ENCODE peak calls at places on chromosomes 1 and 21, in seven cellular contexts. One of them, this sample, is unnamed. For H3K36me3, the result is how much of the 10 kb centered on the place peaks cover.

GRCh38 chr1:66445492-66446181 is 88.3 kb upstream of the SGIP1 start:
- DNase-seq in lower lobe of right lung: peak
- DNase-seq in left lung: no peak
- DNase-seq in upper lobe of right lung: no peak
- DNase-seq in bronchial epithelial cell: no peak
- DNase-seq in esophagus squamous epithelium: no peak
- DNase-seq in ovary: no peak
- DNase-seq in this sample: no peak

GRCh38 chr1:88943221-88943620 is 49.2 kb downstream of the KYAT3 start:
- DNase-seq in bronchial epithelial cell: peak
- DNase-seq in left lung: no peak
- DNase-seq in lower lobe of right lung: no peak
- DNase-seq in ovary: no peak
- DNase-seq in esophagus squamous epithelium: no peak
- DNase-seq in upper lobe of right lung: no peak
- DNase-seq in this sample: no peak

GRCh38 chr21:44817914-44818635 is at the start of gene SUMO3:
- DNase-seq in left lung: peak
- DNase-seq in esophagus squamous epithelium: no peak
- DNase-seq in lower lobe of right lung: peak
- DNase-seq in upper lobe of right lung: peak
- DNase-seq in bronchial epithelial cell: peak
- DNase-seq in ovary: peak
- DNase-seq in this sample: no peak

GRCh38 chr1:209094384-209094783 is 489.1 kb upstream of the CAMK1G start:
- DNase-seq in esophagus squamous epithelium: no peak
- DNase-seq in left lung: no peak
- DNase-seq in ovary: no peak
- DNase-seq in lower lobe of right lung: no peak
- DNase-seq in upper lobe of right lung: no peak
- DNase-seq in bronchial epithelial cell: no peak
- DNase-seq in this sample: no peak

GRCh38 chr1:156026588-156026987 is 5.8 kb upstream of the SSR2 start:
- DNase-seq in lower lobe of right lung: no peak
- DNase-seq in ovary: no peak
- DNase-seq in upper lobe of right lung: no peak
- DNase-seq in esophagus squamous epithelium: no peak
- DNase-seq in left lung: no peak
- DNase-seq in bronchial epithelial cell: no peak
- DNase-seq in this sample: no peak

GRCh38 chr1:117976381-117976780 is 46.8 kb downstream of the WDR3 start:
- DNase-seq in lower lobe of right lung: no peak
- DNase-seq in bronchial epithelial cell: no peak
- DNase-seq in esophagus squamous epithelium: no peak
- DNase-seq in ovary: no peak
- DNase-seq in left lung: no peak
- DNase-seq in upper lobe of right lung: no peak
- DNase-seq in this sample: no peak

GRCh38 chr1:160092366-160093068 is 5.9 kb downstream of the IGSF8 start:
- DNase-seq in upper lobe of right lung: peak
- DNase-seq in left lung: no peak
- DNase-seq in esophagus squamous epithelium: no peak
- DNase-seq in bronchial epithelial cell: no peak
- DNase-seq in ovary: no peak
- DNase-seq in lower lobe of right lung: no peak
- DNase-seq in this sample: no peak

GRCh38 chr1:12565966-12566352 is 52.1 kb downstream of the DHRS3 start:
- DNase-seq in esophagus squamous epithelium: no peak
- DNase-seq in upper lobe of right lung: no peak
- DNase-seq in ovary: no peak
- DNase-seq in left lung: no peak
- DNase-seq in bronchial epithelial cell: no peak
- DNase-seq in lower lobe of right lung: no peak
- DNase-seq in this sample: no peak

GRCh38 chr1:217482356-217483102 is 148.4 kb downstream of the GPATCH2 start:
- DNase-seq in esophagus squamous epithelium: no peak
- DNase-seq in upper lobe of right lung: no peak
- DNase-seq in ovary: no peak
- DNase-seq in left lung: no peak
- DNase-seq in lower lobe of right lung: no peak
- DNase-seq in bronchial epithelial cell: peak
- DNase-seq in this sample: peak

GRCh38 chr1:47643506-47644215 is 205.8 kb downstream of the FOXD2 start:
- DNase-seq in ovary: no peak
- DNase-seq in esophagus squamous epithelium: no peak
- DNase-seq in bronchial epithelial cell: no peak
- DNase-seq in lower lobe of right lung: no peak
- DNase-seq in upper lobe of right lung: no peak
- DNase-seq in left lung: no peak
- DNase-seq in this sample: no peak

GRCh38 chr21:33355355-33355754 is 30.6 kb downstream of the IFNAR1 start:
- DNase-seq in lower lobe of right lung: no peak
- DNase-seq in ovary: no peak
- DNase-seq in bronchial epithelial cell: no peak
- DNase-seq in left lung: no peak
- DNase-seq in esophagus squamous epithelium: no peak
- DNase-seq in upper lobe of right lung: no peak
- DNase-seq in this sample: no peak
- H3K36me3 ChIP-seq in lower lobe of right lung: half or more
- H3K36me3 ChIP-seq in ovary: under half
- H3K36me3 ChIP-seq in bronchial epithelial cell: under half
- H3K36me3 ChIP-seq in left lung: half or more
- H3K36me3 ChIP-seq in esophagus squamous epithelium: half or more
- H3K36me3 ChIP-seq in upper lobe of right lung: half or more
- H3K36me3 ChIP-seq in this sample: under half

GRCh38 chr1:36612121-36612520 is 129.4 kb upstream of the CSF3R start:
- DNase-seq in ovary: no peak
- DNase-seq in lower lobe of right lung: no peak
- DNase-seq in left lung: no peak
- DNase-seq in esophagus squamous epithelium: no peak
- DNase-seq in bronchial epithelial cell: no peak
- DNase-seq in upper lobe of right lung: no peak
- DNase-seq in this sample: no peak

GRCh38 chr1:36609241-36610027 is 126.7 kb upstream of the CSF3R start:
- DNase-seq in left lung: no peak
- DNase-seq in ovary: no peak
- DNase-seq in upper lobe of right lung: peak
- DNase-seq in esophagus squamous epithelium: no peak
- DNase-seq in lower lobe of right lung: no peak
- DNase-seq in bronchial epithelial cell: peak
- DNase-seq in this sample: no peak

GRCh38 chr1:36613721-36614120 is 131.0 kb upstream of the CSF3R start:
- DNase-seq in lower lobe of right lung: no peak
- DNase-seq in esophagus squamous epithelium: no peak
- DNase-seq in bronchial epithelial cell: no peak
- DNase-seq in left lung: no peak
- DNase-seq in upper lobe of right lung: no peak
- DNase-seq in ovary: no peak
- DNase-seq in this sample: no peak

GRCh38 chr1:36612881-36613280 is 130.2 kb upstream of the CSF3R start:
- DNase-seq in ovary: no peak
- DNase-seq in upper lobe of right lung: no peak
- DNase-seq in lower lobe of right lung: no peak
- DNase-seq in bronchial epithelial cell: no peak
- DNase-seq in esophagus squamous epithelium: no peak
- DNase-seq in left lung: no peak
- DNase-seq in this sample: no peak

DNA sequence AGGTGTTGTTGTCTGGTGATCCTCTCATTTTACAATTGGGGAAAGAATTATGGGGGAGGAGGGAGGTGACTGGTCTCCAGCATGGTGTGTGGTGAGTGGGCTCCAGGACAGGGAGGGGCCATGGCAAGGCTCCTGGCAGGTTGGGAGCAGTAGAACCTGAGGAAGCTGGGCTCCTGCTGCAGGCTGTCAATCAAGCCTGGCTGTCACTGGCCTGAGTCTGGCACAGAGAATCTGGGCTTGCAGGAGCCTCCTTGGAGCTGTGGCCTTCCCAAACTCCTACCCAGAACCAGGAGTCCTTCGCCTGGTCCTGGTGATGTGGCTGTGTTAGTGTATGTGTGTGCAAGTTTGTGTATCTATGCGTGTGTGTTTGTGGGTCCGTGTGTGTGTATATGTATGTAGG is 131.9 kb upstream of the CSF3R start:
- DNase-seq in bronchial epithelial cell: no peak
- DNase-seq in lower lobe of right lung: no peak
- DNase-seq in esophagus squamous epithelium: no peak
- DNase-seq in ovary: no peak
- DNase-seq in upper lobe of right lung: no peak
- DNase-seq in left lung: no peak
- DNase-seq in this sample: no peak
- TF ChIP-seq CTCF in bronchial epithelial cell: no peak
- TF ChIP-seq CTCF in lower lobe of right lung: no peak
- TF ChIP-seq CTCF in esophagus squamous epithelium: no peak
- TF ChIP-seq CTCF in ovary: no peak
- TF ChIP-seq CTCF in upper lobe of right lung: no peak
- TF ChIP-seq CTCF in left lung: no peak
- TF ChIP-seq CTCF in this sample: no peak

DNA sequence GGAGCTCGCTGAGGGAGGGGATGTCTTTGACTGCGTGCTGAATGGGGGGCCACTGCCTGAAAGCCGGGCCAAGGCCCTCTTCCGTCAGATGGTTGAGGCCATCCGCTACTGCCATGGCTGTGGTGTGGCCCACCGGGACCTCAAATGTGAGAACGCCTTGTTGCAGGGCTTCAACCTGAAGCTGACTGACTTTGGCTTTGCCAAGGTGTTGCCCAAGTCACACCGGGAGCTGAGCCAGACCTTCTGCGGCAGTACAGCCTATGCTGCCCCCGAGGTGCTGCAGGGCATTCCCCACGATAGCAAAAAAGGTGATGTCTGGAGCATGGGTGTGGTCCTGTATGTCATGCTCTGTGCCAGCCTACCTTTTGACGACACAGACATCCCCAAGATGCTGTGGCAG is 1.4 kb downstream of the TSSK3 start:
- DNase-seq in upper lobe of right lung: peak
- DNase-seq in lower lobe of right lung: no peak
- DNase-seq in bronchial epithelial cell: no peak
- DNase-seq in left lung: peak
- DNase-seq in esophagus squamous epithelium: no peak
- DNase-seq in ovary: no peak
- DNase-seq in this sample: no peak
- H3K36me3 ChIP-seq in upper lobe of right lung: under half
- H3K36me3 ChIP-seq in lower lobe of right lung: under half
- H3K36me3 ChIP-seq in bronchial epithelial cell: under half
- H3K36me3 ChIP-seq in left lung: half or more
- H3K36me3 ChIP-seq in esophagus squamous epithelium: half or more
- H3K36me3 ChIP-seq in ovary: under half
- H3K36me3 ChIP-seq in this sample: under half

GRCh38 chr1:193662030-193662429 is 475.6 kb upstream of the B3GALT2 start:
- DNase-seq in lower lobe of right lung: no peak
- DNase-seq in ovary: no peak
- DNase-seq in upper lobe of right lung: no peak
- DNase-seq in left lung: no peak
- DNase-seq in esophagus squamous epithelium: no peak
- DNase-seq in bronchial epithelial cell: peak
- DNase-seq in this sample: no peak

GRCh38 chr1:193661385-193661784 is 475.0 kb upstream of the B3GALT2 start:
- DNase-seq in ovary: no peak
- DNase-seq in lower lobe of right lung: no peak
- DNase-seq in left lung: no peak
- DNase-seq in bronchial epithelial cell: no peak
- DNase-seq in esophagus squamous epithelium: no peak
- DNase-seq in upper lobe of right lung: no peak
- DNase-seq in this sample: no peak

GRCh38 chr1:193663965-193664364 is 477.6 kb upstream of the B3GALT2 start:
- DNase-seq in left lung: no peak
- DNase-seq in ovary: no peak
- DNase-seq in bronchial epithelial cell: no peak
- DNase-seq in lower lobe of right lung: no peak
- DNase-seq in upper lobe of right lung: no peak
- DNase-seq in esophagus squamous epithelium: no peak
- DNase-seq in this sample: no peak

GRCh38 chr1:193666485-193667083 is 480.2 kb upstream of the B3GALT2 start:
- DNase-seq in left lung: no peak
- DNase-seq in ovary: no peak
- DNase-seq in lower lobe of right lung: no peak
- DNase-seq in upper lobe of right lung: no peak
- DNase-seq in esophagus squamous epithelium: no peak
- DNase-seq in bronchial epithelial cell: no peak
- DNase-seq in this sample: no peak
- TF ChIP-seq CTCF in left lung: no peak
- TF ChIP-seq CTCF in ovary: no peak
- TF ChIP-seq CTCF in lower lobe of right lung: no peak
- TF ChIP-seq CTCF in upper lobe of right lung: no peak
- TF ChIP-seq CTCF in esophagus squamous epithelium: no peak
- TF ChIP-seq CTCF in bronchial epithelial cell: no peak
- TF ChIP-seq CTCF in this sample: no peak

DNA sequence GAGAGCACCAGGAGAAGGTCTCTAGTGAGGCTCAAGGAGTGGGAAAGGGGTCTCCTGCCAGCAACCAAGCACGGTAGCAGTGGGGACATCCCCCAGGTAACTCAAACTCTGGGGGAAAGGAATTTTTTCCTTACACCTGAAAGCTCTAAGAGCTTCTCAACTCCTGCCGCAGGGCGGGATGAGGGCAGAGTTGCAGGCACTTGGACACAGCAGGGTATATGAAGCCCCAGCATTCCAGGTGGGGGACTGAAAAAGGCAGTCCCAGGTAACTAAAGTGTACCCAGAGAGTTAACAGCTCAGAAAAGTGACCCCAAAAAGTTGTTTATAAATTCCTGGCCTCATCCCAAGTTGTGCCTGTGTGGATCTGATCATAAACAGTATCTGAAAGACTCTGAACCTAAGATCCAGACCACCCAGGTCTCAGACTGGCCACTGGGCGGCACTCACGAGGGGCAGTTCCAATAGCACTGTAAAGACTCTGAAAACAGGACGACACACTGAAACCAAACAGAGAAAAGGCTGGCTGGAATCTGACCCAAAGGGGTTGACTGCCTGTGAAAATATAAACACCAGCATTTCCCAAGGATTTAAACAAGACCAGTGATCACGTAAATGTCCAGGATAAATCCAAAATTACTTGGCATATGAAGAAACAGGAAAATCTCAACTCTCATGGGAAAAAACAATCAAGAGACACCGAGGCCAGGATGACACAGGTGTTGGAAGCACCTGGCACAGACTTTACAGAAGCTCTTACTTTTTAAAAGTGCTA is 47.5 kb downstream of the HSF2BP start:
- DNase-seq in ovary: peak
- DNase-seq in upper lobe of right lung: peak
- DNase-seq in esophagus squamous epithelium: no peak
- DNase-seq in bronchial epithelial cell: peak
- DNase-seq in left lung: peak
- DNase-seq in lower lobe of right lung: peak
- DNase-seq in this sample: no peak
- H3K36me3 ChIP-seq in ovary: under half
- H3K36me3 ChIP-seq in upper lobe of right lung: under half
- H3K36me3 ChIP-seq in esophagus squamous epithelium: under half
- H3K36me3 ChIP-seq in bronchial epithelial cell: under half
- H3K36me3 ChIP-seq in left lung: under half
- H3K36me3 ChIP-seq in lower lobe of right lung: under half
- H3K36me3 ChIP-seq in this sample: under half